ENCODE peak calls at places on chromosomes 6 and 20, in five cellular contexts. F, R, W, I and X are unnamed samples.

GRCh38 chr6:128648022-128648598 is 127.7 kb upstream of the PTPRK start:
- DNase-seq in W (no peak), R (no peak), I (no peak), F (no peak), X (no peak)

GRCh38 chr6:151004415-151005024 is 139.0 kb downstream of the MTHFD1L start:
- DNase-seq in R (peak), F (no peak), W (no peak), I (no peak), X (peak)

GRCh38 chr20:33673411-33674293 is 576 bp downstream of the NECAB3 start:
- DNase-seq in I (peak), R (peak), F (no peak), W (no peak), X (no peak)

GRCh38 chr20:46557231-46557956 is 6.9 kb upstream of the OCSTAMP start:
- DNase-seq in I (no peak), W (no peak), F (no peak), R (peak), X (peak)

GRCh38 chr6:14681699-14682487 is 564.0 kb upstream of the JARID2 start:
- DNase-seq in R (peak), F (no peak), W (no peak), I (no peak), X (no peak)

GRCh38 chr6:27893059-27893835 is 18.9 kb downstream of the OR2B2 start:
- DNase-seq in R (peak), I (peak), F (peak), W (peak), X (peak)

GRCh38 chr6:147947521-147947920 is 395.1 kb upstream of the SASH1 start:
- DNase-seq in F (no peak), I (no peak), W (no peak), R (peak), X (peak)

GRCh38 chr6:104943781-104944180 is 13.1 kb upstream of the LIN28B start:
- DNase-seq in F (no peak), W (no peak), I (no peak), R (peak), X (peak)

GRCh38 chr6:15874821-15875220 is 212.0 kb upstream of the DTNBP1 start:
- DNase-seq in R (peak), F (no peak), W (no peak), I (no peak), X (peak)

GRCh38 chr6:147154454-147154853 is 49.8 kb upstream of the STXBP5 start:
- DNase-seq in R (peak), I (no peak), W (no peak), F (no peak), X (peak)

GRCh38 chr6:124979294-124979678 is 17.0 kb downstream of the RNF217 start:
- DNase-seq in R (no peak), I (no peak), W (no peak), F (no peak), X (no peak)

GRCh38 chr6:143759666-143760065 is 81.9 kb downstream of the PHACTR2 start:
- DNase-seq in F (no peak), W (no peak), I (no peak), R (no peak), X (no peak)

GRCh38 chr6:131060311-131060710 is 2.7 kb downstream of the EPB41L2 start:
- DNase-seq in W (no peak), F (no peak), R (peak), I (no peak), X (no peak)

GRCh38 chr6:133707456-133707855 is 181.5 kb upstream of the TCF21 start:
- DNase-seq in W (no peak), F (no peak), R (peak), I (no peak), X (peak)

GRCh38 chr6:113397229-113397628 is 459.9 kb upstream of the MARCKS start:
- DNase-seq in W (no peak), I (no peak), R (peak), F (no peak), X (no peak)

GRCh38 chr6:122869437-122870024 is 80.5 kb downstream of the SMPDL3A start:
- DNase-seq in R (peak), W (no peak), F (peak), I (no peak), X (peak)

GRCh38 chr6:32867022-32867477 is 13.1 kb downstream of the PSMB9 start:
- DNase-seq in W (no peak), F (no peak), R (no peak), I (no peak), X (no peak)

GRCh38 chr6:76701610-76702009 is 629.1 kb upstream of the IMPG1 start:
- DNase-seq in F (no peak), W (no peak), I (no peak), R (no peak), X (no peak)
- TF ChIP-seq CTCF in F (no peak), W (no peak), I (no peak), R (no peak), X (no peak)

DNA sequence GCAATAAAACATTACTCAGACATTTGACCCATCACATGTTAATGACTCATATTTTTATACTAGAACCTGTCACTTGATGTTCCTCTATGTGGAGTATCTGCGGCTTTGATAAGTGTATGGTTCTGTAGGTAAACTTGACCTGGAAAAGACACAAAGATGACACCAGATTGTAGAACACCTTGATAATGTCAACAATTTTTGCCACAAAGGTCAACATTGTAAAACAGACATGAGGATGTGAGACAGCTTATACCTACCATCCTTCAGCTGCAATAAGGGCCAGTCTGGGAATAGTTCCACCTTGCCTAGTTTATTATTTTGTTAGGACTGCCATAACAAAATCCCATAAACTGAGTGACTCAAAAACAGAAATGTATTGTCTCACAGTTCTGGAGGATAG is 202.4 kb downstream of the LMBRD1 start:
- DNase-seq in F (no peak), I (no peak), W (no peak), R (no peak), X (no peak)
- TF ChIP-seq CTCF in F (no peak), I (no peak), W (no peak), R (no peak), X (no peak)

GRCh38 chr6:46221221-46221793 is 50.5 kb upstream of the ENPP5 start:
- DNase-seq in I (no peak), F (no peak), W (no peak), R (peak), X (peak)
- TF ChIP-seq CTCF in I (peak), F (peak), W (peak), R (peak), X (peak)

GRCh38 chr6:89790403-89790802 is 29.2 kb downstream of the MDN1 start:
- DNase-seq in F (no peak), W (no peak), R (no peak), I (no peak), X (no peak)

GRCh38 chr6:89789980-89790379 is 29.6 kb downstream of the MDN1 start:
- DNase-seq in I (no peak), R (no peak), F (no peak), W (no peak), X (no peak)

GRCh38 chr6:89793586-89793985 is 26.0 kb downstream of the MDN1 start:
- DNase-seq in W (no peak), I (no peak), R (peak), F (no peak), X (no peak)

GRCh38 chr6:89794324-89794723 is 25.3 kb downstream of the MDN1 start:
- DNase-seq in I (no peak), R (no peak), W (no peak), F (no peak), X (no peak)

DNA sequence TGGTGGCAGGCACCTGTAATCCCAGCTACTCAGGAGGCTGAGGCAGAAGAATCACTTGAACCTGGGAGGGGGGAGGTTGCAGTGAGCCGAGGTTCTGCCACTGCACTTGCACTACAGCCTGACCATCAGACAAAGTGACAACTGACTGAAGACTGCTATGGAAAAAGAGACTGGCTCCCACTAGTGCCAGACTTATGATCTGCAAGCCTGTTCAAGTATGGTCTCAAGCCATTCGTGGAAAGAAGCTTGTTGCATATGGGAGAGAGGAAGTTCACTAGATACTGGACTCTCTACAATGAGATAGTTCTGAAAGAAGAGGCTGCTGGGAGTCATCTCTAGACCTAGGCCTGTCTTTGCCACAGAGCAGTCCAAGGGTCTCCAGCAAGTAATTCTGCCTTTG is 26.7 kb downstream of the MDN1 start:
- DNase-seq in R (peak), F (no peak), W (no peak), I (no peak), X (peak)
- TF ChIP-seq CTCF in R (no peak), F (no peak), W (no peak), I (no peak), X (peak)

GRCh38 chr20:933024-933423 is 16.9 kb upstream of the ANGPT4 start:
- DNase-seq in I (no peak), W (no peak), F (no peak), R (no peak), X (no peak)

GRCh38 chr20:931401-931800 is 15.3 kb upstream of the ANGPT4 start:
- DNase-seq in I (no peak), W (no peak), F (no peak), R (no peak), X (no peak)

GRCh38 chr20:939606-940005 is 23.5 kb upstream of the ANGPT4 start:
- DNase-seq in I (peak), W (no peak), R (no peak), F (no peak), X (no peak)

DNA sequence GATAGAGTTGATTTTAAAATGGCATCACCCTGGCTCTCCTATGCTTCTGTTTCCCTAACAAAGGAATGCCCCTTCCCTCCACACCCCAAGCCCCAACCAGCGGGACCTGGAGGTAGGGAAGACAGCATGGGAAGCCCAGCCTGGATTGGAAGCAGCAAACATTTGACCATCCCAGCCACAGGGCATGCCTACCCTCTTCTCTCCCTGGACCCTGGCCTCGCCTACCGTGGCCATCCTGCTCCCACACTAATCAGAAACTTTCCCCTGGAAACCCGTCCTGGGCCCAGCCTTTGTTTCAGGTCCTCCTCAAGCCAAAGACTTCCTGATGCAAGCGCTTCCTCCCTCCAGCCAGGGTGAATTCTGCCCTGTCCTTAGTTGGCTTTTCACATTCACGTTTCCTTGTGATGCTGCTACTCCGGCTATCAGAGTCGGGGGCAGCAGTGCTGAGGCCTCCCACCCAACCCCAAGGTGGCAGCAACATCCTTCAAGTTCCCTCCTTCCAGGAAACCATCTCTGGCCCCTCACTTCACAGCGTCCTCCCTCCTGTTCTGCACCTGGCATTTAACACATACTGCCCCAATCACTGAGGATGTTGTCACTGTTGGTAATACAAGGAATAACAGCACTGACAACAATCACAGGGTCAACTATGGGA is 18.2 kb upstream of the ANGPT4 start:
- DNase-seq in R (no peak), W (no peak), I (peak), F (no peak), X (no peak)
- TF ChIP-seq CTCF in R (no peak), W (no peak), I (no peak), F (no peak), X (no peak)

DNA sequence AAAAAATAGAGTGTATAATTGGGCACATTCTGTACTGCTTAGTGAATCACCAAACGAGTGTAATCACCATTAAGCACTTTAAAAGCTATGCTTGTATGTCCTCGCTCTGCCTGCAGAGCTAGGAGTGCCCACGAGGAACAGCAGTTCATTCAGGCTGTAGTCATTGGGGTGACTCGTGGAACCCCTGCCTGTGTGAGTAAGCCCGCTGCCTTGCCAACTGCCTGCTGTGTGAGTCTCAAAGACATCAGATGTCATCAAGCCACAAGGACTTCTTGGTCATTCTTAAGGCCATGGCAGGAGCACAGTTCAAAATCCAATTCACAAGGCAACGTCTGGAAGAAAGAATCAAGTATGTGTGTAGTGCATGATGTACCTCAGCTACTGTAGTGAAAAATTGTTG is 60.4 kb downstream of the FOXO3 start:
- DNase-seq in R (peak), I (peak), W (no peak), F (peak), X (peak)
- TF ChIP-seq CTCF in R (no peak), I (no peak), W (no peak), F (no peak), X (no peak)

DNA sequence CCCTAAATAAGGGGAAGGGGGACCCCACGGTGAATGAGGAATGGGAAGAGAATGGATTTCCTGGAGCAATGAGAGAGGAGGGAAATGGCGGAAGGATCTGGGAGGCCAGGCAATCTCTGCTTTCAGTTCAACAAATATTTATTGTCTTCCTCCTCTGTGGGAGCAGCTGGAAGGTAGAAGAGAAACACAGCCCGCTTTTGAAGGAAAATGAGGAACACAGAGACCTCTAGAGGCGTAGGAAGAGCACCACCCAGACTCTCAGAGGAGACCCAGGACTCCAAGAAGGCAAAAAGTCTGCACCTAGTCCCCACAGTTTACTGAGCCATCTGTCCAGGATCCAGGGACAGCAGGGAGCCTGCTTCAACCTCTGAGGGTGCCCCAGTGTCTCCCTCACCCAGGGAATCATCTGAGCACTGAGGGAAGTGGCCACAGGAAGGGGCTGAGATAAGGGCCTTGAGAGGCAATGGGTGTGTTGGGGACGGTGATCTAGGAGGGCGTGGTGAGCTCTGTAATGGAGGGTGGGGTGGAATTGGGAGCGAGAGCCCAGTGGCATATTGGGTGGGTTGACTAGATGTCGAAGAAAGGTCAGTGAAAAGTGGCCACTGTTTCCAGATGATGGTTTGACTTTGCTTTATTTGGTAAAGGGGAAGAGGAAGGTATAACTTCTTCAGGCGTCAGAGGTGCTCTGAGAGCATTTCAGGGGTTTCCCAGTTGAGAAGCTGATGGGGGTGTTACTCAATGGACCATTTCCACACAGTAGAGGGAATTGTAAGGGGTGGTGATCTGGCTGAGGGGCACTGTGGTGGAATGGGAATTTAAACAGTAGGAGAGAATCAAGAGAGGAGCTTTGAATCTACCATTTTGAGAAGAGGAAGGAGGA is 610 bp downstream of the PSORS1C1 start:
- DNase-seq in F (no peak), R (peak), W (peak), I (no peak), X (peak)
- TF ChIP-seq CTCF in F (no peak), R (peak), W (no peak), I (no peak), X (peak)

GRCh38 chr6:16973071-16973470 is 128.8 kb upstream of the STMND1 start:
- DNase-seq in W (no peak), I (no peak), F (no peak), R (no peak), X (no peak)
- TF ChIP-seq CTCF in W (no peak), I (no peak), F (no peak), R (no peak), X (no peak)

GRCh38 chr20:63864545-63864977 is 509 bp upstream of the TPD52L2 start:
- DNase-seq in I (no peak), W (no peak), R (no peak), F (no peak), X (no peak)
- TF ChIP-seq CTCF in I (no peak), W (no peak), R (no peak), F (no peak), X (no peak)

GRCh38 chr20:4898845-4899244 is 102.5 kb downstream of the SLC23A2 start:
- DNase-seq in W (no peak), F (no peak), R (no peak), I (no peak), X (peak)

GRCh38 chr20:4896119-4896700 is 105.1 kb downstream of the SLC23A2 start:
- DNase-seq in R (no peak), W (no peak), F (no peak), I (no peak), X (no peak)

GRCh38 chr20:4898282-4898681 is 103.0 kb downstream of the SLC23A2 start:
- DNase-seq in I (peak), F (peak), W (no peak), R (peak), X (peak)

GRCh38 chr20:4897600-4897999 is 103.7 kb downstream of the SLC23A2 start:
- DNase-seq in R (no peak), F (no peak), W (no peak), I (no peak), X (no peak)

GRCh38 chr20:4896971-4897497 is 104.3 kb downstream of the SLC23A2 start:
- DNase-seq in F (no peak), R (no peak), I (no peak), W (peak), X (peak)
- TF ChIP-seq CTCF in F (no peak), R (no peak), I (no peak), W (no peak), X (no peak)